ENCODE peak calls at places on chromosomes 4 and X, in seven cellular contexts. Y is left lung, V is pancreas, T is kidney, M is endothelial cell of umbilical vein, H is HFF-Myc, X is PC-3. P is an unnamed sample.

GRCh38 chr4:2794707-2795557 is 2.0 kb downstream of the SH3BP2 start:
- DNase-seq in Y (peak), V (peak), T (peak), M (peak), H (no peak), X (no peak), P (no peak)

GRCh38 chr4:184503869-184504300 is 29.5 kb upstream of the IRF2 start:
- DNase-seq in Y (no peak), V (no peak), T (no peak), M (peak), H (peak), X (no peak), P (peak)

GRCh38 chr4:7341486-7342222 is 93.1 kb downstream of the PSAPL1 start:
- DNase-seq in Y (no peak), V (no peak), T (no peak), M (no peak), H (no peak), X (no peak), P (no peak)

GRCh38 chr4:110091426-110091825 is 107.0 kb downstream of the ELOVL6 start:
- DNase-seq in Y (no peak), V (no peak), T (no peak), M (peak), H (peak), X (peak), P (peak)

GRCh38 chr4:133316874-133317273 is 167.8 kb downstream of the PCDH10 start:
- DNase-seq in Y (no peak), V (no peak), T (no peak), M (no peak), H (no peak), X (no peak), P (no peak)

GRCh38 chr4:107379054-107379869 is 340.8 kb downstream of the PAPSS1 start:
- DNase-seq in Y (no peak), V (no peak), T (no peak), M (peak), H (peak), X (peak), P (peak)

GRCh38 chr4:188707036-188707435 is 567.8 kb downstream of the TRIML1 start:
- DNase-seq in Y (no peak), V (no peak), T (no peak), M (no peak), H (no peak), X (no peak), P (no peak)

GRCh38 chrX:44971674-44972073 is 98.7 kb downstream of the KDM6A start:
- DNase-seq in Y (no peak), V (no peak), T (no peak), M (no peak), H (no peak), X (no peak), P (no peak)

GRCh38 chr4:176593943-176594342 is 198.8 kb downstream of the VEGFC start:
- DNase-seq in Y (no peak), V (no peak), T (no peak), M (no peak), H (no peak), X (no peak), P (no peak)

GRCh38 chr4:159401791-159402380 is 299.0 kb downstream of the RAPGEF2 start:
- DNase-seq in Y (no peak), V (no peak), T (no peak), M (peak), H (peak), X (peak), P (peak)

GRCh38 chr4:11976726-11977263 is 548.1 kb upstream of the HS3ST1 start:
- DNase-seq in Y (no peak), V (no peak), T (no peak), M (peak), H (no peak), X (peak), P (no peak)

GRCh38 chrX:47619486-47620302 is at the start of gene SYN1:
- DNase-seq in Y (peak), V (peak), T (peak), M (peak), H (peak), X (peak), P (no peak)

GRCh38 chr4:136687118-136687517 is 845.2 kb downstream of the PCDH18 start:
- DNase-seq in Y (no peak), V (no peak), T (peak), M (no peak), H (no peak), X (no peak), P (no peak)

GRCh38 chr4:118557298-118557851 is 127.8 kb upstream of the METTL14 start:
- DNase-seq in Y (no peak), V (no peak), T (no peak), M (no peak), H (peak), X (peak), P (peak)

DNA sequence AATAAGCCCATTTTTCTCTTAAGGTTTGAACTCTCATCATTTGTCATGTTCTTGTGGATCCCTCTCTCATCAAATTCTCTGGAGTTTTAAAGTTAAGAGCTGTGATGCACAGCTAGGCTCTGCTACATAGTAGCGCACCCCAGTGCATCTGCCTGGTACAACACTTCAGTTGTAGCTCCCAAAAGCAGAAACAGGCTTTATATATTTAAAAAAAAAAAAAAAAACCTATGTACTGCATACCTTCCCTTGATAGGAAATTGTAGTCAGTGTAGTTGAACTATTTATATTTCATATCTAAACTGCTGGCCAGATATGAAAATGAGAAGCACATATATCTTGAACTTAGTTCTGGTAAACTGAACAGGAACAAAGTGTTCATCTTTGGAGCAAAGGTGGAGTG is 131.4 kb downstream of the KLHL13 start:
- DNase-seq in Y (no peak), V (no peak), T (no peak), M (no peak), H (no peak), X (peak), P (no peak)
- TF ChIP-seq CTCF in Y (no peak), V (no peak), T (no peak), M (no peak), H (no peak), X (peak), P (no peak)

GRCh38 chrX:107451754-107452153 is 2.3 kb downstream of the FRMPD3 start:
- DNase-seq in Y (no peak), V (no peak), T (no peak), M (no peak), H (no peak), X (no peak), P (no peak)
- H3K4me3 ChIP-seq in Y (no peak), V (no peak), T (no peak), M (no peak), H (no peak), X (no peak), P (no peak)

GRCh38 chrX:16208601-16209000 is 41.3 kb downstream of the MAGEB17 start:
- DNase-seq in Y (no peak), V (no peak), T (no peak), M (no peak), H (no peak), X (no peak), P (no peak)

GRCh38 chrX:16215660-16216059 is 48.4 kb downstream of the MAGEB17 start:
- DNase-seq in Y (no peak), V (no peak), T (no peak), M (no peak), H (no peak), X (no peak), P (no peak)

GRCh38 chrX:16212024-16212423 is 44.7 kb downstream of the MAGEB17 start:
- DNase-seq in Y (no peak), V (no peak), T (no peak), M (no peak), H (no peak), X (peak), P (no peak)

GRCh38 chrX:16213970-16214369 is 46.7 kb downstream of the MAGEB17 start:
- DNase-seq in Y (no peak), V (no peak), T (no peak), M (no peak), H (no peak), X (no peak), P (no peak)

DNA sequence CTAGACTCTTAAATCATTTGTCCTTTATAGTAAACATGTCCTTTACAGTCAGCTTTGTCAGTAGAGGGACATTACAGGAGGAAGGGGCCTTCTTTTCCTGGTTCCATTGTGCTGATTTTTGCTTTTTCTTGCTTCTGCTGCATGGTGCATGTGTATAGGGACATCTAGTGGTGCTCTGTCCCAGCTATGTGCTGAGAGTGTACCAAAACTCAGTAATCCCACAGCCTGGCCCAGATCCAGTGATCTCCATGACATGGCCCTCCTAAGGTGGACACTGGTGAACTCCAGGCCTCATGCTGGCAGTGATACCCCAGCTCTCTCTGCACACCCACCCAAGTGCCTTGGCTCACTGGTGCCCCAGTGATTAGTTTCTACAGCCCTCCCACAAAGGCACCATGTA is 45.2 kb downstream of the MAGEB17 start:
- DNase-seq in Y (no peak), V (peak), T (no peak), M (peak), H (no peak), X (peak), P (no peak)
- TF ChIP-seq CTCF in Y (no peak), V (no peak), T (no peak), M (peak), H (peak), X (peak), P (peak)

GRCh38 chr4:100872811-100873210 is 355.0 kb upstream of the EMCN start:
- DNase-seq in Y (no peak), V (no peak), T (no peak), M (no peak), H (no peak), X (no peak), P (no peak)
- H3K4me3 ChIP-seq in Y (no peak), V (no peak), T (no peak), M (no peak), H (no peak), X (no peak), P (no peak)

GRCh38 chrX:30741545-30741944 is 88.3 kb downstream of the GK start:
- DNase-seq in Y (no peak), V (no peak), T (no peak), M (no peak), H (no peak), X (no peak), P (no peak)

GRCh38 chrX:30734782-30735181 is 81.6 kb downstream of the GK start:
- DNase-seq in Y (no peak), V (no peak), T (no peak), M (no peak), H (no peak), X (no peak), P (no peak)

GRCh38 chrX:30733852-30734660 is 80.8 kb downstream of the GK start:
- DNase-seq in Y (no peak), V (no peak), T (no peak), M (no peak), H (no peak), X (no peak), P (no peak)

GRCh38 chrX:30735839-30736238 is 82.6 kb downstream of the GK start:
- DNase-seq in Y (peak), V (no peak), T (no peak), M (peak), H (peak), X (peak), P (no peak)
- TF ChIP-seq CTCF in Y (peak), V (peak), T (peak), M (peak), H (peak), X (peak), P (peak)

DNA sequence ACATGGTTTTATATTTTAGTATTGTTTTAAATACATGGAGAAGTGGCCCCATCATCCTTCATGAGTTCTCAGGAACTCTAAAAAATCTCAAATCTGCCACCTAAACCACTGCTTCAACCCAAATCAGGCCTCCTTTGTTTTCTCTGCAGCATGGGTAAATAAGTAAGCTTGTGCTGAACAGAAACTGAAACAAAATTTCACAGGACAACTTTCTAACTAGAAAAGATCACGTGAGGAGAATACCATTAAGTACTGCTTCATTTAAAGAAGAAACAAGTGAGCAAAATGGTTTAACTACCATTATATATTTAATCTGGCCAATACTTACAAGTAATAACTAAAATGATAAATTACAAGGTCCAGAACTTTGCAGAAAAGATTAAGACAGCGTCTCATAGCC is 2.5 kb downstream of the ARAP2 start:
- DNase-seq in Y (no peak), V (no peak), T (no peak), M (no peak), H (no peak), X (no peak), P (no peak)
- H3K4me3 ChIP-seq in Y (peak), V (no peak), T (peak), M (no peak), H (no peak), X (peak), P (no peak)

GRCh38 chr4:10066704-10067651 is 45.7 kb upstream of the SLC2A9 start:
- DNase-seq in Y (no peak), V (no peak), T (peak), M (no peak), H (no peak), X (no peak), P (no peak)

GRCh38 chr4:10058371-10058770 is 37.1 kb upstream of the SLC2A9 start:
- DNase-seq in Y (no peak), V (no peak), T (no peak), M (no peak), H (no peak), X (no peak), P (no peak)

GRCh38 chr4:10061650-10062415 is 40.5 kb upstream of the SLC2A9 start:
- DNase-seq in Y (no peak), V (no peak), T (no peak), M (no peak), H (no peak), X (peak), P (no peak)

GRCh38 chr4:10066206-10066605 is 44.9 kb upstream of the SLC2A9 start:
- DNase-seq in Y (no peak), V (no peak), T (no peak), M (no peak), H (no peak), X (no peak), P (no peak)

GRCh38 chr4:10063544-10064300 is 42.4 kb upstream of the SLC2A9 start:
- DNase-seq in Y (peak), V (no peak), T (peak), M (peak), H (peak), X (peak), P (peak)
- TF ChIP-seq CTCF in Y (peak), V (peak), T (peak), M (peak), H (peak), X (peak), P (peak)

GRCh38 chr4:187065396-187065795 is 341.7 kb upstream of the FAT1 start:
- DNase-seq in Y (no peak), V (no peak), T (no peak), M (no peak), H (no peak), X (no peak), P (no peak)
- H3K4me3 ChIP-seq in Y (no peak), V (no peak), T (no peak), M (no peak), H (no peak), X (no peak), P (no peak)

DNA sequence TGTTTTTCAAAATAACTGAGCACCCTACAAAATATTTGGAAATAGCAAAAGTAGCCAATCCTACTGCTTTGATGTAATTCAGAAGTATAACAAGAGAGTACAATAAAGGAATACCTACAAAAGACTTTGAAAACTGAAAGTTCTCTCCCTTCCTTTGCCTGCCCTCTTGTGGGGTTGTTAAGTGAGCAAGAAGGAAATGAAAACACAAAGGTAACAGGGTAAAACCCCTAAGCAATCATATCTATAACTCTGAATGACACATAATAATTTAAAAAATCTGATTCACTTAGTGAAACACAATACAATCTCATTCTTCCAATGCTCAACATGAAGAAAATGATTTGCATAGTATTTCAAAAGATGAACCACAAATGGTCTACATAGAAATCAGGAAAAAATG is 98.2 kb downstream of the FRYL start:
- DNase-seq in Y (no peak), V (no peak), T (no peak), M (peak), H (no peak), X (peak), P (no peak)
- TF ChIP-seq CTCF in Y (peak), V (peak), T (peak), M (peak), H (peak), X (peak), P (peak)

DNA sequence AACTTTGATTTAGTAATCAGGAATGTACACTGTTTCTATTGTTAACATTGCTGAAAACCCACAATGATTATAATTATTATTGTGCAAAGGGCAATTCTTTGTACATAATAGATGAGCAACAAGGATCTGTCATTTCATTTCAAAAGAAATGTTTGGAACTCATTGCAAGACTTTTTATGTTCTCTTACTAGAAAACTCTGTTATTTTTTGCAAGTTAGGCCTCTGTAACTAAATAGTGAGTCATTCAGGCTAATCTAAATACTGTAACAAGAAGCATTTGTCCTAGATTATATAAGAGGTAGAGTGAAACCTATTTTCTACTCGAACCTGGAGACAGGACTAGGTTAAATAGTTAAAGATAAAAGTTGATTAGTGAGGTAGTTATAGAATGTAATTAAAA is 93.2 kb upstream of the FAM47B start:
- DNase-seq in Y (no peak), V (no peak), T (no peak), M (no peak), H (no peak), X (peak), P (no peak)
- H3K4me3 ChIP-seq in Y (no peak), V (no peak), T (no peak), M (no peak), H (no peak), X (no peak), P (no peak)

P was measured in AG04449.